ENCODE peak calls at places on chromosomes 6 and 20, in nine cellular contexts. R is AG10803, T is IMR-90, S is hepatocyte, J is GM13977, Q is GM20000, D is natural killer cell, O is mammary epithelial cell, X is WERI-Rb-1. B is an unnamed sample.

GRCh38 chr6:37338745-37339255 is 15.0 kb upstream of the RNF8 start:
- DNase-seq in R (no peak), T (no peak), S (no peak), J (no peak), Q (no peak), D (no peak), O (no peak), X (no peak), B (no peak)

GRCh38 chr20:53599910-53600632 is 6.4 kb upstream of the ZNF217 start:
- DNase-seq in R (no peak), T (no peak), S (no peak), J (no peak), Q (no peak), D (no peak), O (no peak), X (no peak), B (no peak)

GRCh38 chr20:57660510-57661199 is 40.4 kb upstream of the ZBP1 start:
- DNase-seq in R (no peak), T (no peak), S (no peak), J (peak), Q (no peak), D (peak), O (no peak), X (no peak), B (no peak)

GRCh38 chr6:111523484-111524166 is 40.6 kb upstream of the REV3L start:
- DNase-seq in R (no peak), T (no peak), S (no peak), J (no peak), Q (no peak), D (no peak), O (no peak), X (no peak), B (no peak)

GRCh38 chr20:63234693-63235398 is 859 bp upstream of the BIRC7 start:
- DNase-seq in R (no peak), T (no peak), S (peak), J (no peak), Q (peak), D (no peak), O (peak), X (peak), B (peak)

GRCh38 chr6:81834141-81834621 is 81.7 kb upstream of the TENT5A start:
- DNase-seq in R (peak), T (peak), S (peak), J (no peak), Q (no peak), D (no peak), O (no peak), X (no peak), B (no peak)

GRCh38 chr20:47620808-47621805 is 119.4 kb downstream of the NCOA3 start:
- DNase-seq in R (peak), T (peak), S (peak), J (peak), Q (peak), D (no peak), O (peak), X (no peak), B (no peak)

GRCh38 chr6:93418448-93419303 is 683 bp downstream of the EPHA7 start:
- DNase-seq in R (no peak), T (no peak), S (peak), J (peak), Q (peak), D (no peak), O (no peak), X (peak), B (peak)

GRCh38 chr20:54160269-54161007 is 13.3 kb downstream of the CYP24A1 start:
- DNase-seq in R (no peak), T (no peak), S (no peak), J (no peak), Q (no peak), D (no peak), O (no peak), X (no peak), B (no peak)

GRCh38 chr6:125906158-125906998 is 50.2 kb upstream of the HINT3 start:
- DNase-seq in R (peak), T (peak), S (peak), J (peak), Q (peak), D (no peak), O (no peak), X (peak), B (no peak)

GRCh38 chr20:5113615-5113986 is 6.2 kb downstream of the PCNA start:
- DNase-seq in R (no peak), T (no peak), S (no peak), J (no peak), Q (no peak), D (no peak), O (no peak), X (no peak), B (no peak)

GRCh38 chr20:37940161-37940560 is 37.2 kb downstream of the VSTM2L start:
- DNase-seq in R (no peak), T (no peak), S (no peak), J (no peak), Q (no peak), D (no peak), O (no peak), X (no peak), B (no peak)

GRCh38 chr6:125008261-125008671 is 46.0 kb downstream of the RNF217 start:
- DNase-seq in R (peak), T (no peak), S (no peak), J (no peak), Q (no peak), D (no peak), O (no peak), X (no peak), B (no peak)

GRCh38 chr6:95693108-95693507 is 115.8 kb downstream of the MANEA start:
- DNase-seq in R (no peak), T (no peak), S (peak), J (no peak), Q (no peak), D (no peak), O (no peak), X (no peak), B (peak)

GRCh38 chr20:18400460-18400859 is 66.4 kb downstream of the DZANK1 start:
- DNase-seq in R (no peak), T (no peak), S (no peak), J (no peak), Q (no peak), D (no peak), O (peak), X (no peak), B (no peak)

GRCh38 chr6:4607026-4607704 is 169.0 kb upstream of the CDYL start:
- DNase-seq in R (peak), T (peak), S (no peak), J (no peak), Q (no peak), D (peak), O (peak), X (no peak), B (no peak)

GRCh38 chr6:70844301-70844700 is 112.6 kb downstream of the B3GAT2 start:
- DNase-seq in R (no peak), T (no peak), S (no peak), J (no peak), Q (no peak), D (no peak), O (no peak), X (peak), B (no peak)

GRCh38 chr6:26056583-26057350 is 30.5 kb upstream of the HFE start:
- DNase-seq in R (peak), T (peak), S (peak), J (no peak), Q (no peak), D (no peak), O (peak), X (peak), B (no peak)

GRCh38 chr20:56688106-56688505 is 59.0 kb downstream of the TFAP2C start:
- DNase-seq in R (no peak), T (no peak), S (no peak), J (no peak), Q (no peak), D (no peak), O (no peak), X (no peak), B (no peak)

GRCh38 chr6:142462260-142462659 is 160.5 kb downstream of the ADGRG6 start:
- DNase-seq in R (no peak), T (no peak), S (no peak), J (no peak), Q (no peak), D (no peak), O (no peak), X (peak), B (no peak)
- TF ChIP-seq CTCF in R (no peak), T (no peak), S (peak), J (no peak), Q (no peak), D (no peak), O (peak), X (peak), B (peak)

DNA sequence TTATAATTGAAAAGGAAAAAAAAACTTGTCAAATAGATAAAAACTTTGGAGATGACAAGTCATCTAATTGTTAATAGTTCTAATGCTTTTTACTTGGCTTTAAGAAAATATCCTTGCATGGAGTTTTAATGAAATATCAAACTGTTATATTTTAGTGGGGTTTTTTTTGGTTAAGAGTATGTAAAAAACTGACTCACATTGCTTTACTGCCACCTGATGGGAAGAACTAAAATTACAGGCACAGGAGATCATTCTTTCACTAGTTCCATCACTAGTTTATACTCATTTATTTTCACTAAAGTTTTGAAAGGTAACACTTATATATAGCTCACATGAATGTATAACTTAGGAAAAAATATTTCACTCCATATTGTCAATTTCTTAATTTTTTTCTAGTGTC is 309.1 kb downstream of the LMBRD1 start:
- DNase-seq in R (no peak), T (no peak), S (no peak), J (no peak), Q (no peak), D (no peak), O (no peak), X (no peak), B (no peak)
- TF ChIP-seq CTCF in R (peak), T (no peak), S (peak), J (peak), Q (no peak), D (no peak), O (peak), X (peak), B (peak)

GRCh38 chr6:120230008-120230407 is 880.4 kb upstream of the MAN1A1 start:
- DNase-seq in R (no peak), T (no peak), S (no peak), J (no peak), Q (no peak), D (no peak), O (no peak), X (no peak), B (no peak)
- TF ChIP-seq CTCF in R (no peak), T (no peak), S (no peak), J (no peak), Q (no peak), D (no peak), O (peak), X (peak), B (no peak)

GRCh38 chr6:121678245-121678644 is 242.8 kb downstream of the GJA1 start:
- DNase-seq in R (no peak), T (peak), S (no peak), J (no peak), Q (no peak), D (no peak), O (no peak), X (no peak), B (no peak)

GRCh38 chr6:121677551-121677950 is 242.1 kb downstream of the GJA1 start:
- DNase-seq in R (peak), T (no peak), S (no peak), J (no peak), Q (no peak), D (no peak), O (no peak), X (no peak), B (no peak)

GRCh38 chr6:121682666-121683065 is 247.2 kb downstream of the GJA1 start:
- DNase-seq in R (no peak), T (no peak), S (no peak), J (no peak), Q (no peak), D (no peak), O (no peak), X (no peak), B (no peak)

DNA sequence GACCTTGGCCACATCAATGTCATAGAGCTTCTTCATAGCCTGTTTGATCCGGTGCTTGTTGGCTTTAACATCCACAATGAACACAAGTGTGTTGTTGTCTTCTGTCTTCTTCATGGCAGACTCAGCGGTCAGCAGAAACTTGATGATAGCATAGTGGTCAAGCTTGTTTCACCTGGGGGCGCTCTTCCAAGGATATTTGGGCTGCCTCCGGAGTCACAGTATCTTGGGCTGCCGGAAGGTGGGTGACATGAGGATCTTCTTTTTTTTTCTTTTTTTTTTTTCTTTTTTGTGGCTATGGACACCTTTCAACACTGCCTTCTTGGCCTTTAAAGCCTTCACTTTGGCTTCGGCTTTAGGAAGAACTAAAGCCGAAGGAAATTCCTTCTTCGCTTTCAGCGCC is 244.6 kb downstream of the GJA1 start:
- DNase-seq in R (no peak), T (no peak), S (no peak), J (no peak), Q (no peak), D (no peak), O (no peak), X (no peak), B (no peak)
- TF ChIP-seq CTCF in R (no peak), T (no peak), S (no peak), J (no peak), Q (no peak), D (no peak), O (no peak), X (no peak), B (no peak)

DNA sequence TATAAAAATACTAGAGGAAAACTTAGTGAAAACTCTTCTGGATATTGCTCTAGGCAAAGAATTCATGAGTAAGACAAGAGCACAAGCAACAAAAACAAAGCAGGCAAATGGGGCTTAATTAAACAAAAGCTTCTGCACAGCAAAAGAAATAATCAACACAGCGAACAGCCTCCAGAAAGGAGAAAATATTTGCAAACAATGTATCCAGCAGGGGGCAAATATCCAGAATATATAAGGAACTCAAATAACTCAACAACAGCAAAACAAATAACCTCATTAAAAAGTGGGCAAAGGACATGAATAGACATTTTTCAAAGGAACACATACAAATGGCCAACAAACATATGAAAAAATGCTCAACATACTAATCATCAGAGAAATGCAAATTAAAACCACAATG is 17.1 kb upstream of the HECA start:
- DNase-seq in R (no peak), T (no peak), S (no peak), J (no peak), Q (no peak), D (no peak), O (no peak), X (no peak), B (no peak)
- TF ChIP-seq CTCF in R (peak), T (peak), S (no peak), J (no peak), Q (no peak), D (no peak), O (no peak), X (no peak), B (no peak)

DNA sequence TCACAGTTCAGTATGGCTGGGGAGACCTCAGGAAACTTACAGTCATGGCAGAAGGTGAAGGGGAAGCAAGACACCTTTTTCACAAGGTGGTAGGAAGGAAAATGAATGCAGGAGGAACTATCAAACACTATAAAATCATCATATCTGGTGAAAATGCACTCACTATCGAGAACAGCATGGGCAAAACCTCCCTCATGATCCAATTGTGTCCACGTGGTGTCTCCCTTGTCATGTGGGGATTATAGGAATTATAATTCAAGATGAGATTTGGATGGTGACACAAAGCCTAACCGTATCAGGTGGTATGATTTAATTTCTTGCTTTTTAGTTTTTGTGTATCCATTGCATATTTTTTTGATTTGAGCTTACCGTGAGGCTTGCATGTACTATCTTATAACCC is 133.2 kb upstream of the SYNCRIP start:
- DNase-seq in R (no peak), T (no peak), S (no peak), J (no peak), Q (no peak), D (no peak), O (no peak), X (no peak), B (no peak)
- TF ChIP-seq CTCF in R (no peak), T (peak), S (no peak), J (no peak), Q (no peak), D (no peak), O (no peak), X (no peak), B (no peak)

DNA sequence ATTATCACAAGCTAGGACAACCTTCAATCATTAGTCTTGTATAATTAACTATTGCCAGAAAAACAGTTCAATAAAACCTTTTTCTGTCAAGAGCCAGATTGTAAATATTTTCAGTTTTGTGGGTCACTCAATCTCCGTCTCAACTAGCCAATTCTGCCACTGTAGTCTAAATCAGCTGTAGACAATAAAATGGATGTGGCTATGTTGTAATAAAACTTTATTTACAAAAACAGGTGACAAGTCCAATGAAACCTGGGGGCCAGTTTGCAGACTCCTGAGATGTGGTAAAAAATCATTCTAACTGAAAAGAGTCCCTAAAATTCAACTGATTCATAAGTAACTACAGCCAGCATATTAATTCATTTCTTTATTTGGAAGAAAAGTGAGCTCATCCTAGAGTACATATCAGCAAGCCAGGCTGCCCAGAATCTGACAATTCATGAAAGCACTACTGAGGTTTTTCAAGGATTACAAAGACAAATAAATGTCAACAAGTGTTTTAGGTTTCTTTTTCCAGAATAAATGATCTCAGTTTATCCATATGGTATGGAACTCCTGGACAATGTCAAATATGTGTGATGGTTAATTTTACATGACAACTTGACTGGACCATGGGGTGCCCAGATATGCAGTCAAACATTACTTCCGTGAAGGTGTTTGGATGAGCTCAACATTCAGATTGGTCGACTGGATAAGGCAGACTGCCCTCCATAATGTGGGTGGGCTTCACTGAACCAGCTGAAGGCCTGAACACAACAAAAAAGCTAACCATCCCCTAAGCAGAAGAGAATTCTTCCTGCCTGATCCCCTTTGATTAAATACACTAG is 15.3 kb downstream of the CEP85L start:
- DNase-seq in R (no peak), T (no peak), S (no peak), J (no peak), Q (no peak), D (no peak), O (no peak), X (no peak), B (no peak)
- TF ChIP-seq CTCF in R (no peak), T (no peak), S (no peak), J (no peak), Q (no peak), D (no peak), O (no peak), X (no peak), B (no peak)

B was measured in progenitor cell of endocrine pancreas.